ENCODE peak calls at places on chromosomes 2 and 18, in six cellular contexts. P is LoVo; D is effector CD4-positive, alpha-beta T cell; A is T follicular helper cell; S is activated T-cell treated with anti-CD3 and anti-CD28 coated beads, Interleukin-2, amount 50 U/mL, for 72 hours; O is heart left ventricle. U is an unnamed sample.

GRCh38 chr2:208570851-208571763 is 164.5 kb downstream of the PTH2R start:
- DNase-seq in A (no peak), O (no peak), S (no peak), D (no peak), P (no peak), U (no peak)

GRCh38 chr18:39872566-39872965 is 2082.5 kb upstream of the PIK3C3 start:
- DNase-seq in P (no peak), S (no peak), O (no peak), D (no peak), A (no peak), U (no peak)

GRCh38 chr18:37265382-37265781 is 300.2 kb downstream of the CELF4 start:
- DNase-seq in D (no peak), P (no peak), A (no peak), S (no peak), O (no peak), U (no peak)

GRCh38 chr2:27211241-27211942 is 449 bp upstream of the ATRAID start:
- DNase-seq in P (no peak), D (no peak), A (no peak), O (no peak), S (peak), U (peak)

GRCh38 chr2:141899740-141900139 is 231.1 kb downstream of the LRP1B start:
- DNase-seq in O (no peak), S (no peak), P (peak), A (no peak), D (no peak), U (no peak)

GRCh38 chr2:160635488-160635887 is 141.9 kb upstream of the RBMS1 start:
- DNase-seq in A (no peak), P (no peak), D (no peak), S (no peak), O (no peak), U (no peak)

GRCh38 chr2:84946204-84947009 is 24.6 kb upstream of the KCMF1 start:
- DNase-seq in S (peak), O (no peak), A (peak), D (peak), P (peak), U (peak)

GRCh38 chr2:100742884-100743283 is 77.1 kb upstream of the NPAS2 start:
- DNase-seq in P (no peak), O (no peak), A (no peak), D (no peak), S (no peak), U (no peak)

GRCh38 chr2:56540467-56540866 is 356.7 kb downstream of the CCDC85A start:
- DNase-seq in O (no peak), D (no peak), A (no peak), P (no peak), S (no peak), U (no peak)

GRCh38 chr2:3458396-3459184 is 60.7 kb downstream of the ADI1 start:
- DNase-seq in P (no peak), S (no peak), D (no peak), O (no peak), A (no peak), U (no peak)

GRCh38 chr18:34159691-34160185 is 65.0 kb downstream of the NOL4 start:
- DNase-seq in D (no peak), O (no peak), S (no peak), A (no peak), P (no peak), U (no peak)

GRCh38 chr2:233470839-233471238 is 95.7 kb downstream of the USP40 start:
- DNase-seq in D (no peak), S (no peak), P (no peak), A (no peak), O (peak), U (no peak)